ENCODE peak calls at places on chromosome 1, in five cellular contexts. A is neural progenitor cell, Y is GM23338, Z is RWPE1, P is prostate gland. O is an unnamed sample.

GRCh38 chr1:1033731-1034437 is 14.0 kb downstream of the AGRN start:
- DNase-seq in A (peak; percentile 77), Y (peak; percentile 66), Z (no peak), P (no peak), O (no peak)

GRCh38 chr1:37902983-37903382 is 43.6 kb upstream of the MTF1 start:
- DNase-seq in A (no peak), Y (no peak), Z (no peak), P (no peak), O (no peak)

GRCh38 chr1:155485945-155486344 is 76.7 kb downstream of the ASH1L start:
- DNase-seq in A (no peak), Y (no peak), Z (no peak), P (no peak), O (no peak)

GRCh38 chr1:56688522-56689026 is 43.5 kb downstream of the PRKAA2 start:
- DNase-seq in A (no peak), Y (peak; percentile 27), Z (peak; percentile 86), P (no peak), O (no peak)

GRCh38 chr1:50416553-50417453 is 6.4 kb downstream of the DMRTA2 start:
- DNase-seq in A (peak; percentile 61), Y (peak; percentile 95), Z (no peak), P (no peak), O (no peak)

GRCh38 chr1:185857447-185857846 is 123.3 kb downstream of the HMCN1 start:
- DNase-seq in A (no peak), Y (no peak), Z (no peak), P (no peak), O (no peak)

GRCh38 chr1:53346007-53346813 is 18.3 kb upstream of the LRP8 start:
- DNase-seq in A (no peak), Y (no peak), Z (no peak), P (no peak), O (no peak)

GRCh38 chr1:32754282-32755097 is 51.9 kb upstream of the SYNC start:
- DNase-seq in A (peak; percentile 93), Y (peak; percentile 95), Z (no peak), P (peak; percentile 79), O (no peak)

GRCh38 chr1:10540277-10541005 is 65.7 kb downstream of the PEX14 start:
- DNase-seq in A (no peak), Y (no peak), Z (no peak), P (no peak), O (no peak)

GRCh38 chr1:33660244-33660643 is 187.8 kb downstream of the ZSCAN20 start:
- DNase-seq in A (no peak), Y (no peak), Z (no peak), P (peak; percentile 79), O (no peak)

GRCh38 chr1:78068681-78069283 is 23.0 kb downstream of the GIPC2 start:
- DNase-seq in A (no peak), Y (no peak), Z (no peak), P (no peak), O (no peak)

GRCh38 chr1:13600762-13601483 is 17.3 kb downstream of the PDPN start:
- DNase-seq in A (no peak), Y (peak; percentile 46), Z (no peak), P (no peak), O (no peak)

GRCh38 chr1:224626042-224626441 is 9.9 kb downstream of the CNIH3 start:
- DNase-seq in A (no peak), Y (no peak), Z (no peak), P (no peak), O (no peak)

GRCh38 chr1:12067900-12068821 is 5.1 kb downstream of the TNFRSF8 start:
- DNase-seq in A (peak; percentile 46), Y (peak; percentile 81), Z (peak; percentile 28), P (no peak), O (no peak)

GRCh38 chr1:115170396-115170795 is 81.1 kb upstream of the TSPAN2 start:
- DNase-seq in A (no peak), Y (no peak), Z (no peak), P (no peak), O (no peak)

GRCh38 chr1:118488776-118489175 is 303.7 kb upstream of the SPAG17 start:
- DNase-seq in A (no peak), Y (no peak), Z (no peak), P (no peak), O (no peak)

GRCh38 chr1:92483442-92484170 is 3.1 kb downstream of the GFI1 start:
- DNase-seq in A (peak; percentile 66), Y (peak; percentile 79), Z (no peak), P (no peak), O (peak; percentile 95)

GRCh38 chr1:29849038-29849750 is 612.9 kb downstream of the PTPRU start:
- DNase-seq in A (peak; percentile 76), Y (peak; percentile 89), Z (peak; percentile 26), P (no peak), O (peak; percentile 4)

GRCh38 chr1:209045326-209046057 is 538.0 kb upstream of the CAMK1G start:
- DNase-seq in A (no peak), Y (no peak), Z (peak; percentile 50), P (no peak), O (no peak)

GRCh38 chr1:93938461-93939145 is 29.4 kb upstream of the GCLM start:
- DNase-seq in A (no peak), Y (no peak), Z (no peak), P (peak; percentile 81), O (no peak)

GRCh38 chr1:191669629-191670028 is 488.6 kb upstream of the RGS18 start:
- DNase-seq in A (no peak), Y (no peak), Z (peak; percentile 13), P (no peak), O (no peak)

GRCh38 chr1:206708882-206709281 is 24.2 kb downstream of the MAPKAPK2 start:
- DNase-seq in A (no peak), Y (no peak), Z (no peak), P (no peak), O (no peak)

GRCh38 chr1:32247452-32247851 is 430 bp downstream of the FAM167B start:
- DNase-seq in A (no peak), Y (no peak), Z (no peak), P (no peak), O (no peak)

GRCh38 chr1:172723251-172723650 is 64.3 kb downstream of the FASLG start:
- DNase-seq in A (no peak), Y (no peak), Z (no peak), P (no peak), O (no peak)

GRCh38 chr1:36349241-36349671 is 25.8 kb upstream of the EVA1B start:
- DNase-seq in A (no peak), Y (no peak), Z (peak; percentile 38), P (no peak), O (peak; percentile 81)

GRCh38 chr1:166080965-166081870 is 85.6 kb downstream of the FAM78B start:
- DNase-seq in A (no peak), Y (no peak), Z (no peak), P (no peak), O (no peak)

GRCh38 chr1:26022404-26022779 is 817 bp downstream of the EXTL1 start:
- DNase-seq in A (no peak), Y (no peak), Z (no peak), P (no peak), O (no peak)

GRCh38 chr1:26020941-26021646 is 481 bp upstream of the EXTL1 start:
- DNase-seq in A (no peak), Y (no peak), Z (no peak), P (no peak), O (no peak)

GRCh38 chr1:26019641-26020315 is 1.8 kb upstream of the EXTL1 start:
- DNase-seq in A (no peak), Y (no peak), Z (peak; percentile 14), P (no peak), O (no peak)

GRCh38 chr1:26021647-26022403 is at the start of gene EXTL1:
- DNase-seq in A (peak; percentile 91), Y (peak; percentile 94), Z (no peak), P (no peak), O (no peak)

GRCh38 chr1:26020390-26020789 is 1.2 kb upstream of the EXTL1 start:
- DNase-seq in A (no peak), Y (no peak), Z (no peak), P (no peak), O (no peak)
- H3K27ac ChIP-seq in A (no peak overlapping the region), Y (no peak overlapping the region), Z (no peak overlapping the region), P (no peak overlapping the region), O (no peak overlapping the region)

GRCh38 chr1:232543194-232543593 is 86.7 kb downstream of the SIPA1L2 start:
- DNase-seq in A (no peak), Y (no peak), Z (no peak), P (no peak), O (no peak)

GRCh38 chr1:232551281-232551835 is 78.6 kb downstream of the SIPA1L2 start:
- DNase-seq in A (no peak), Y (no peak), Z (no peak), P (no peak), O (no peak)

GRCh38 chr1:232548651-232549050 is 81.3 kb downstream of the SIPA1L2 start:
- DNase-seq in A (no peak), Y (no peak), Z (no peak), P (no peak), O (no peak)

GRCh38 chr1:232549998-232550397 is 79.9 kb downstream of the SIPA1L2 start:
- DNase-seq in A (no peak), Y (no peak), Z (no peak), P (no peak), O (no peak)

DNA sequence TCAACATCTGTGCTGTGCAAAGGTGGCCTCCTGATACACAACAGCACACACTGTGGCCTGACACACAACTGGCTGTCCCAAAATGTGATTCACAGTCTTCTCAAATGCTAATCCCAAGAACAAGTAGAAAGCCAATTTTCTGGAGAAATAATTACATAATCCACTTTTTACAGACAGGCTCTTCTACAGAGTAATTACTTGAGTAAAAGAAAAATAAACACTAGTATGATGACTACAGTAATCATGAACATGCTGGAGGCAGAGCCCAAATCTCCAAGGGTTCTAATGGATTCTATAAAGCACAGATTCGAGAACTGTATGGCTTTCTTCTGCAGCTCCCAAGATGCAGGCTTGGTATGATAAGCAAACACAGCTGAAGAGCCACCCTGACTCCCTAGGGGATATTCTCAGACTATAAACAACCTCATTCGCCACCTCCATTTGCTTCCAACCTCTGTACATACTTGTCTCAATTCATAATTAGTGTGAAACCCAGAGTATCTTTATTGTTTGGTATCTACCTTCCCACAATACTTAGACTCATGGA is 81.9 kb downstream of the SIPA1L2 start:
- DNase-seq in A (no peak), Y (no peak), Z (no peak), P (no peak), O (no peak)
- H3K27ac ChIP-seq in A (no peak overlapping the region), Y (no peak overlapping the region), Z (no peak overlapping the region), P (no peak overlapping the region), O (no peak overlapping the region)

GRCh38 chr1:22752339-22752738 is 41.7 kb downstream of the EPHB2 start:
- DNase-seq in A (no peak), Y (no peak), Z (no peak), P (no peak), O (no peak)

GRCh38 chr1:22749919-22750670 is 39.5 kb downstream of the EPHB2 start:
- DNase-seq in A (peak; percentile 57), Y (no peak), Z (peak; percentile 73), P (peak; percentile 66), O (peak; percentile 43)

GRCh38 chr1:22749503-22749902 is 38.9 kb downstream of the EPHB2 start:
- DNase-seq in A (no peak), Y (peak; percentile 26), Z (no peak), P (no peak), O (no peak)

GRCh38 chr1:22751124-22751531 is 40.5 kb downstream of the EPHB2 start:
- DNase-seq in A (no peak), Y (peak; percentile 31), Z (peak; percentile 22), P (peak; percentile 63), O (no peak)

GRCh38 chr1:22750671-22751016 is 40.0 kb downstream of the EPHB2 start:
- DNase-seq in A (no peak), Y (no peak), Z (peak; percentile 71), P (peak; percentile 39), O (no peak)
- H3K27ac ChIP-seq in A (peak overlapping the region; percentile 66), Y (no peak overlapping the region), Z (peak overlapping the region; percentile 91), P (peak overlapping the region; percentile 12), O (peak overlapping the region; percentile 60)

GRCh38 chr1:48807599-48808260 is 31.0 kb upstream of the BEND5 start:
- DNase-seq in A (peak; percentile 13), Y (no peak), Z (no peak), P (no peak), O (no peak)
- H3K27ac ChIP-seq in A (no peak overlapping the region), Y (no peak overlapping the region), Z (no peak overlapping the region), P (no peak overlapping the region), O (no peak overlapping the region)